ENCODE peak calls at places on chromosome 10, in four cellular contexts. L is K562, M is HepG2, P is SK-N-SH. E is an unnamed sample.

GRCh38 chr10:121928528-121928884 is 675 bp upstream of the ATE1 start:
- DNase-seq in L (no peak), M (no peak), P (no peak), E (no peak)

GRCh38 chr10:101217450-101218281 is 11.6 kb downstream of the LBX1 start:
- DNase-seq in P (peak; percentile 88), L (peak; percentile 60), M (peak; percentile 35), E (no peak)

GRCh38 chr10:7988985-7989384 is 65.5 kb upstream of the GATA3 start:
- DNase-seq in M (no peak), P (no peak), L (peak; percentile 21), E (peak; percentile 23)

GRCh38 chr10:71679425-71679824 is 40.2 kb downstream of the C10orf105 start:
- DNase-seq in L (no peak), M (no peak), P (no peak), E (no peak)

GRCh38 chr10:19811517-19811916 is 4.7 kb upstream of the PLXDC2 start:
- DNase-seq in P (peak; percentile 37), M (peak; percentile 13), L (no peak), E (peak; percentile 39)

GRCh38 chr10:17415046-17415643 is 39.2 kb downstream of the ST8SIA6 start:
- DNase-seq in M (no peak), L (no peak), P (no peak), E (no peak)

GRCh38 chr10:89332092-89332633 is 4.4 kb downstream of the IFIT3 start:
- DNase-seq in M (peak; percentile 41), P (no peak), L (peak; percentile 24), E (no peak)

GRCh38 chr10:127278001-127278400 is 81.6 kb upstream of the INSYN2A start:
- DNase-seq in M (peak; percentile 69), P (no peak), L (no peak), E (no peak)

GRCh38 chr10:69466158-69466490 is 14.9 kb downstream of the TSPAN15 start:
- DNase-seq in P (no peak), M (no peak), L (no peak), E (no peak)

GRCh38 chr10:71713135-71714040 is 6.2 kb downstream of the C10orf105 start:
- DNase-seq in M (no peak), L (peak; percentile 44), P (no peak), E (no peak)

GRCh38 chr10:6694447-6695155 is 114.5 kb upstream of the PRKCQ start:
- DNase-seq in M (no peak), L (no peak), P (no peak), E (no peak)

GRCh38 chr10:42940487-42941157 is 136.2 kb upstream of the RET start:
- DNase-seq in P (peak; percentile 60), L (no peak), M (no peak), E (no peak)

GRCh38 chr10:68088744-68089143 is 13.7 kb upstream of the HERC4 start:
- DNase-seq in M (no peak), P (no peak), L (no peak), E (no peak)

GRCh38 chr10:97718659-97719142 is 5.2 kb downstream of the MARVELD1 start:
- DNase-seq in P (peak; percentile 49), M (peak; percentile 61), L (no peak), E (no peak)

GRCh38 chr10:133318494-133319127 is 9.9 kb downstream of the ZNF511 start:
- DNase-seq in P (peak; percentile 88), M (peak; percentile 56), L (peak; percentile 82), E (peak; percentile 83)

GRCh38 chr10:72228318-72228751 is 12.3 kb upstream of the ASCC1 start:
- DNase-seq in P (peak; percentile 37), M (no peak), L (no peak), E (peak; percentile 61)

GRCh38 chr10:6659451-6659850 is 79.4 kb upstream of the PRKCQ start:
- DNase-seq in P (no peak), L (no peak), M (no peak), E (no peak)

GRCh38 chr10:43409385-43410109 is 561 bp upstream of the HNRNPF start:
- DNase-seq in M (no peak), P (peak; percentile 46), L (no peak), E (no peak)

GRCh38 chr10:1036341-1036791 is 10.7 kb upstream of the IDI2 start:
- DNase-seq in M (no peak), L (peak; percentile 28), P (no peak), E (no peak)

GRCh38 chr10:43117777-43118583 is 20.3 kb upstream of the CSGALNACT2 start:
- DNase-seq in L (no peak), P (no peak), M (no peak), E (no peak)

GRCh38 chr10:103610921-103611511 is 117.5 kb downstream of the NEURL1 start:
- DNase-seq in M (no peak), L (no peak), P (peak; percentile 65), E (no peak)

GRCh38 chr10:70376436-70377378 is 5.7 kb downstream of the LRRC20 start:
- DNase-seq in P (no peak), L (no peak), M (no peak), E (no peak)

GRCh38 chr10:104488046-104488832 is 134.6 kb downstream of the CFAP58 start:
- DNase-seq in M (no peak), L (no peak), P (no peak), E (no peak)

GRCh38 chr10:70954777-70955176 is 66.4 kb upstream of the PCBD1 start:
- DNase-seq in L (no peak), P (no peak), M (no peak), E (no peak)

GRCh38 chr10:43362191-43362839 is 9.1 kb upstream of the FXYD4 start:
- DNase-seq in M (no peak), L (no peak), P (peak; percentile 98), E (no peak)

GRCh38 chr10:128011059-128011979 is 104.4 kb downstream of the PTPRE start:
- DNase-seq in L (peak; percentile 72), P (peak; percentile 95), M (peak; percentile 43), E (peak; percentile 96)

GRCh38 chr10:112071596-112072133 is 111.9 kb downstream of the GPAM start:
- DNase-seq in P (no peak), M (no peak), L (no peak), E (no peak)

GRCh38 chr10:110893559-110894179 is 21.9 kb downstream of the PDCD4 start:
- DNase-seq in L (peak; percentile 37), M (peak; percentile 34), P (peak; percentile 41), E (peak; percentile 52)

GRCh38 chr10:70084189-70084588 is 31.5 kb downstream of the MACROH2A2 start:
- DNase-seq in M (peak; percentile 32), L (no peak), P (no peak), E (no peak)

GRCh38 chr10:31129261-31129660 is 97.6 kb upstream of the ZNF438 start:
- DNase-seq in L (peak; percentile 58), M (no peak), P (no peak), E (no peak)
- TF ChIP-seq FOXM1 in L (no peak), M (no peak), P (no peak), E (no peak)

GRCh38 chr10:49174926-49175500 is 13.2 kb downstream of the TMEM273 start:
- DNase-seq in M (no peak), P (no peak), L (peak; percentile 61), E (no peak)

GRCh38 chr10:49175587-49176309 is 12.4 kb downstream of the TMEM273 start:
- DNase-seq in M (no peak), P (no peak), L (peak; percentile 5), E (no peak)

GRCh38 chr10:49173848-49174247 is 14.3 kb downstream of the TMEM273 start:
- DNase-seq in P (no peak), M (no peak), L (no peak), E (no peak)

GRCh38 chr10:49173201-49173772 is 14.9 kb downstream of the TMEM273 start:
- DNase-seq in M (no peak), P (no peak), L (peak; percentile 94), E (no peak)

DNA sequence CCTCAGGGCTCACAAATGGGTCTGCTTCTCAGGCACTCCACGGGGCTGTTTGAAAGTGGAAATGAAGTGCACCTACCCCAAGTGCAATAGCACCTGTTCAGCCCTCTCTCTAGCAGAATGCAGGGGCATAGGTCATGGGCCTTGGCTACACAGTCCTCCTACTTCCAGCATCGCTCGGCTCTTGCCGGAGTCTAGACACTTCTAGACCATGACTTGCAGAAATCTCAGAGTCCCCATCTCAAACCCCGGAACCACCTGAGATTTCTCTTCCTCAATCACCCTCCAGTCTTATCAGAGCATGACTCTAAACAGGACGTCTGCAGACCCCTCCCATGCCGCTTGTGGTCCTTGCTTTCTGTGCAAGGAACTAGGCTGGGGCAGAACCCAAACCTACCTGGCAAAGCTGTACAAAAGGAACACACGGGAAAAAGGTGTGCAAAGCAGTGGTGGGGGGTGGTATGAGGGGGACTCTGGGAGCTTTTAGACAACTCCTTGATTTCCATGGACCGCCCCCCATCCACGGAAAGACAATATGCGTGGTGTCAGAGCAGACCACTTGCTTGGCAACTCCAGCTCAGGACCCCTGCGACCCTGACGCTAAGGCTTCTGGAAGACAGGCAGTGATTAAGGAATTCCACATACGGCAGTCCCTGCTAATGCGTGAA is 13.8 kb downstream of the TMEM273 start:
- DNase-seq in P (no peak), M (no peak), L (peak; percentile 72), E (no peak)
- TF ChIP-seq FOXM1 in P (no peak), M (no peak), L (peak; percentile 11), E (no peak)

DNA sequence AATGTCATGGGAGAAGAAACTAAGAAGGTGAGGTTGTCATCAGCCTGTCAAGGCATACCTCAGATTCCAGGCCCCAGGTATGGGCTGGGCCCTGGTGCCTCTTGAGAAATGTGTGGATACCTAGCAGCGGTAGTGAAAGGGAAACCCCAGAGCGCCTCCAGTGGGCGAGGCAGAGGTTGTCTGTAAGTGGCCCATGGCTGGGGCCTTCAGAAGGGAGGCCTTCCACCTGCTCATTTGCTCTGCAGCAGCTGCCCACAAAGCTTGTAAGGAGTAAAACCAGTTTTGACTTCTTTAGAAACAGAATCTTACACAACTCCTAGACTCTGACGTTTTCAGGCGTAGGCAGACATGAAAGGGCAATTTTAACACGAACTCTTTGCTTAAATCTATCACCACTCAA is 509.9 kb downstream of the PARD3 start:
- DNase-seq in P (no peak), L (peak; percentile 37), M (peak; percentile 7), E (peak; percentile 17)
- TF ChIP-seq FOXM1 in P (no peak), L (no peak), M (no peak), E (no peak)

DNA sequence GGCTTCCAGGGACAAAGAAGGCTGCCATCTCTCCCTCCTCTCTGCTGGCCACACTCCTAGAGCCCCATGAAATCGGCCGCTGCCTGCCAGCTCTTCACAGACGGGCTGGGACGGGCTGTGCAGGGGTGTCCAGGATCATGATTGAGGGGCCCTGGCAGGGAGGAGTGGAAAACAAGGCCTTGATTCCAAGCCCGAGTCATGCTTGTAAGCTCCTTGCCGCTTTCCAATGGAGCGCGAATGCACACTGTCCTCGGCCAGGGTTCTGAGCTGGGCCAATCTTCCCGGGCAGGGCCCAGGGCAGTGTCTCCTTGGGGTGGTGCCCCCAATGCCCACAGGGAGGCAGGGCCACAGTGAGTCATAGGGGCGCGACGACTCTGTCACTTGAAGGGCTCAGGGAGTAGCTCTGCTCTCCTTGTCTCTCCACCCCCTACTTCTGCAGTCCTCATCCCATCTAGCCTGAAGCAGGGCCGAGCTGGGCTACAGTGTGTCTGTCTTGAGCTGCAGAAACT is 186.2 kb upstream of the SVIL start:
- DNase-seq in M (no peak), L (no peak), P (no peak), E (no peak)
- TF ChIP-seq FOXM1 in M (no peak), L (no peak), P (no peak), E (no peak)

DNA sequence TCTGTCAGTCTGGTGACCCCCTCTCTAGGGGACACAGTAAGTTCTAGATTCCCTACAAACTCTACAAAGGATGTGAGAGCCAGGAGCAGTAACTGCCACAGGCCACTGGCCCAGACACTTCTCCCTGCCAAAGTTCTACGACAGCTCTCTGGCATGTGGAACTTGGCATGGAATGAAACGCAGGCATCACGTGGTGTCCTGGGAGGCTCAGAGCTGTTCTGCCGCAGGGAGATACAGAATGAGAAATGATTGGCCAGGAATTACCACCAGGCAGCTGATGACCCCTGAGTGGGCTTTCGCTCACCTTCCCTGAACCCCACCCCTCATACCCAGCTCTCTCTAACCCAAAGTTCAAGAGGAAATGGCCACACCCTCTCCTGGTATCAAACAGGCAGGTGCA is 29.8 kb upstream of the MSRB2 start:
- DNase-seq in L (no peak), M (peak; percentile 13), P (no peak), E (no peak)
- TF ChIP-seq FOXM1 in L (no peak), M (no peak), P (no peak), E (no peak)

GRCh38 chr10:130707389-130707979 is 571.3 kb downstream of the GLRX3 start:
- DNase-seq in L (peak; percentile 2), P (no peak), M (no peak), E (no peak)
- TF ChIP-seq FOXM1 in L (no peak), P (no peak), M (no peak), E (no peak)

E was measured in HEK293T.